ENCODE peak calls at places on chromosomes 7 and 10, in seven cellular contexts. M is esophagus squamous epithelium, B is HCT116, R is left ventricle myocardium inferior, N is endothelial cell of umbilical vein, V is colonic mucosa, Y is adrenal gland. T is an unnamed sample.

GRCh38 chr10:93150289-93150688 is 76.6 kb downstream of the CYP26A1 start:
- DNase-seq in N (no peak), Y (no peak), R (no peak), B (no peak), V (no peak), M (no peak), T (no peak)

GRCh38 chr10:4529266-4529665 is 296.7 kb upstream of the AKR1E2 start:
- DNase-seq in N (no peak), R (no peak), V (no peak), Y (no peak), M (no peak), B (no peak), T (no peak)

GRCh38 chr7:47947355-47947749 is 914 bp downstream of the PKD1L1 start:
- DNase-seq in B (no peak), N (no peak), V (no peak), R (no peak), Y (no peak), M (no peak), T (no peak)

GRCh38 chr7:79462334-79462733 is 8.9 kb upstream of the MAGI2 start:
- DNase-seq in M (no peak), N (no peak), B (no peak), R (no peak), Y (no peak), V (no peak), T (no peak)

GRCh38 chr7:138854115-138854645 is 56.2 kb upstream of the ATP6V0A4 start:
- DNase-seq in V (no peak), B (no peak), N (no peak), M (no peak), Y (no peak), R (no peak), T (no peak)

GRCh38 chr10:58014436-58014835 is 253.3 kb downstream of the IPMK start:
- DNase-seq in R (no peak), Y (no peak), M (no peak), V (no peak), N (no peak), B (no peak), T (no peak)

GRCh38 chr10:94630017-94630688 is 53.4 kb upstream of the CYP2C18 start:
- DNase-seq in M (no peak), R (no peak), Y (no peak), N (peak; percentile 44), V (no peak), B (peak; percentile 24), T (no peak)

GRCh38 chr10:54441286-54441685 is 359.7 kb downstream of the PCDH15 start:
- DNase-seq in M (no peak), R (no peak), B (no peak), V (no peak), Y (no peak), N (no peak), T (no peak)

GRCh38 chr7:105644937-105645336 is 63.6 kb upstream of the EFCAB10 start:
- DNase-seq in R (no peak), N (no peak), B (no peak), V (no peak), M (no peak), Y (no peak), T (no peak)

GRCh38 chr7:37342170-37342569 is 106.5 kb downstream of the ELMO1 start:
- DNase-seq in Y (no peak), V (no peak), M (no peak), R (no peak), B (no peak), N (no peak), T (no peak)

GRCh38 chr7:15042285-15042684 is 139.7 kb upstream of the DGKB start:
- DNase-seq in R (no peak), V (no peak), Y (no peak), B (no peak), N (peak; percentile 58), M (no peak), T (no peak)

GRCh38 chr7:74015670-74016069 is 12.3 kb upstream of the ELN start:
- DNase-seq in Y (no peak), M (no peak), V (no peak), B (no peak), R (no peak), N (no peak), T (no peak)

GRCh38 chr10:6669269-6669859 is 89.3 kb upstream of the PRKCQ start:
- DNase-seq in Y (no peak), R (no peak), B (peak; percentile 44), M (no peak), V (peak; percentile 21), N (peak; percentile 75), T (no peak)

GRCh38 chr7:77433901-77434300 is 17.8 kb upstream of the GSAP start:
- DNase-seq in N (no peak), B (no peak), V (no peak), M (no peak), Y (no peak), R (no peak), T (no peak)

DNA sequence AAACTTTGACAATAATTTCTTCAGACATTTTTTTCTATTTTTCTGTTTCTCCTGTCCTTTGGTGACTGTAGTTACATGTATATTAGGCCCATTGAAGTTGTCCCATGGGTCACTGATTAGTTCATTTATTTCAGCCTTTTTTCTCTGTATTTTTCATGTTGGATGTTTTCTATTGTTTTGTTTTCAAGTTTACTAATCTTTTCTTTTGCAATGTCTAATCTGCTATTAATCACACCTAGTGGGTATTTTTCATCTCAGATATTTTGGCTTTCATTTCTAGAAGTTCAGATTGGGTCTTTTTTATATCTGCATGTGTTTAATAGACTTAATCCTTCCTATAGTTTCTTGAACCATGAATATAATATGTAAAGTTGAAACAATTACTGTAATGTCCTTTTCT is 84.7 kb downstream of the PALS2 start:
- DNase-seq in V (no peak), Y (no peak), M (no peak), N (no peak), R (no peak), B (no peak), T (no peak)
- TF ChIP-seq CTCF in V (no peak), Y (no peak), M (no peak), N (no peak), R (no peak), B (no peak), T (no peak)

GRCh38 chr10:29302499-29302898 is 13.6 kb downstream of the LYZL1 start:
- DNase-seq in B (no peak), M (no peak), Y (no peak), R (no peak), N (no peak), V (no peak), T (peak; percentile 16)

GRCh38 chr10:29306688-29307087 is 17.8 kb downstream of the LYZL1 start:
- DNase-seq in Y (no peak), V (no peak), M (no peak), R (no peak), N (no peak), B (no peak), T (peak; percentile 36)

GRCh38 chr10:29304259-29305030 is 15.6 kb downstream of the LYZL1 start:
- DNase-seq in Y (peak; percentile 84), V (peak; percentile 46), B (peak; percentile 62), R (peak; percentile 26), N (peak; percentile 79), M (no peak), T (peak; percentile 46)

GRCh38 chr10:29301359-29301910 is 12.6 kb downstream of the LYZL1 start:
- DNase-seq in M (no peak), B (no peak), R (no peak), Y (no peak), V (no peak), N (no peak), T (peak; percentile 1)

GRCh38 chr10:29305031-29305335 is 16.1 kb downstream of the LYZL1 start:
- DNase-seq in N (no peak), M (no peak), Y (no peak), B (no peak), R (no peak), V (no peak), T (no peak)
- H3K4me3 ChIP-seq in N (no peak overlapping the region), M (no peak overlapping the region), Y (no peak overlapping the region), B (no peak overlapping the region), R (peak overlapping the region; percentile 19), V (no peak overlapping the region), T (no peak overlapping the region)

DNA sequence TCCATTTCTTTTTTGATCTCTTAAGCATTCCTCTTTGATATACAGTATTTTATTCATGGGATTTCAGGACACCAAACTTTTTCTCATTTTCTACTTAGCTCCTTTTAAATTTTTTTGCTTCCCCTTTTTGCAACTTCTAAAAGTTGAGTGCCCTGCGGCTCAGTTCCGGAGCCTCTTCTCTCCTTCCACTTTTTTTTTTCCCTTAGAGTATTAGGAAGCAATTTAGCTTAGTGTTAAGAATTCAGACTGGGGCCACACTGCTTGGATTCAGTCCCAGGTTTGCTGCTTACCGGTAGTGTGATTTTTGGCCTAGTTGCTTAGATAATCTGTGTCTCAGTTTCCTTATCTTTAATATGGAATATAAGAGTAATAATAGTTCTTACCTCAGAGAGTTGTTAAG is 3.4 kb downstream of the STAM start:
- DNase-seq in B (no peak), M (no peak), V (no peak), N (no peak), R (no peak), Y (no peak), T (no peak)
- H3K4me1 ChIP-seq in B (peaks cover 57% of the 10 kb centered on the region), M (peaks cover 7% of the 10 kb centered on the region), V (peaks cover 5% of the 10 kb centered on the region), N (peaks cover 21% of the 10 kb centered on the region), R (peaks cover 91% of the 10 kb centered on the region), Y (peaks cover 12% of the 10 kb centered on the region), T (peaks cover 32% of the 10 kb centered on the region)

GRCh38 chr10:77890097-77890496 is 36.5 kb downstream of the DLG5 start:
- DNase-seq in Y (no peak), R (no peak), N (no peak), V (no peak), B (peak; percentile 43), M (no peak), T (no peak)
- TF ChIP-seq CTCF in Y (no peak), R (no peak), N (no peak), V (no peak), B (peak; percentile 67), M (no peak), T (no peak)

GRCh38 chr7:90842430-90842788 is 246.3 kb downstream of the CDK14 start:
- DNase-seq in M (no peak), Y (no peak), N (no peak), B (no peak), V (no peak), R (no peak), T (no peak)
- H3K4me3 ChIP-seq in M (no peak overlapping the region), Y (no peak overlapping the region), N (no peak overlapping the region), B (no peak overlapping the region), V (no peak overlapping the region), R (no peak overlapping the region), T (no peak overlapping the region)

DNA sequence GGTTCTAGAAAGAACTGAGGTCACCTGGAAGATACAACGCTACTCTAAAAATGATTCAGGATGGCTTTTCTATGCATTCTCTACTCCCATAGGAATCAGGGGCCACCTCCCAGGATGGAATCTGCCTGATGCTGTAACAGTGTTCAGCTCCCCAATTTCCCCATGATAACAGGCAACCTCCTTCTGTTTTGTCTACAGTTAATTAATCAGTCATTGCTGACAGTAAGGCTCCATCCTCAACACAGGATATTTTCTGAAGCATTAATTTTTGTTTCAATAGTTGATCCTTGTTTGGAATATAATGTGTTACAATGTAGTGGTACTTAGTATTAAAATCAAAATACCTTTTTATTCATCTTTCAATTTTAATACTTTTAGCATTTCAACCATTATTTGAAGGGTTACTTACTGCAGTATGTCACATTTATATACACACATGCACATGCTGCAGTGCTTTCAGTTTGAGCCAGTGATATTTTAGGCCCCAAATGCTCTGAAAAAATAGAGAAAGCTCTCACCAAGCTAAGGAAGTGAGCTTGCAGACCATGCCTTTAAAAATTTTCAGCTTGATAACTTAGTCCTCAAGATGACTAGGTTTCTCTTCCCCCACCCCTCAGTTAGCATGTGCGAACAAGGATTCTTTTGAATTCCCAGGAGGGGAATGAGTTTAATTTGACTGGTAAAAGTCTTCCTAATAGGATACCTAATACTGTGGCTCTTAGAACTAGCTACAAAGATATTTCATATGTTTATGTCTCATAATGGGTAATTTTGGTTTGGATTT is 592 bp upstream of the PIK3CG start:
- DNase-seq in V (no peak), Y (no peak), N (no peak), M (no peak), B (no peak), R (no peak), T (no peak)
- H3K4me1 ChIP-seq in V (no peaks in the 10 kb centered on the region), Y (no peaks in the 10 kb centered on the region), N (peaks cover 23% of the 10 kb centered on the region), M (no peaks in the 10 kb centered on the region), B (peaks cover under 1% of the 10 kb centered on the region), R (peaks cover 29% of the 10 kb centered on the region), T (peaks cover 3% of the 10 kb centered on the region)